ENCODE peak calls at places on chromosomes 6 and 20, in seven cellular contexts. P, Y, M, L, B, F and S are unnamed samples.

GRCh38 chr20:38113401-38114325 is 51.4 kb downstream of the TGM2 start:
- DNase-seq in P (no peak), Y (peak; percentile 79), M (no peak), L (no peak), B (no peak), F (peak; percentile 38), S (peak; percentile 88)

GRCh38 chr6:143592335-143592734 is 80.8 kb upstream of the FUCA2 start:
- DNase-seq in P (no peak), Y (no peak), M (no peak), L (no peak), B (no peak), F (no peak), S (peak; percentile 64)

GRCh38 chr20:41738584-41739193 is 120.5 kb upstream of the CHD6 start:
- DNase-seq in P (peak; percentile 31), Y (peak; percentile 64), M (peak; percentile 26), L (peak; percentile 41), B (peak; percentile 33), F (no peak), S (peak; percentile 68)

GRCh38 chr20:31695849-31696804 is 26.5 kb downstream of the BCL2L1 start:
- DNase-seq in P (peak; percentile 57), Y (no peak), M (peak; percentile 88), L (no peak), B (peak; percentile 64), F (no peak), S (no peak)

GRCh38 chr20:13625241-13625981 is 13.3 kb downstream of the TASP1 start:
- DNase-seq in P (peak; percentile 16), Y (no peak), M (peak; percentile 22), L (no peak), B (no peak), F (no peak), S (no peak)

GRCh38 chr6:1575213-1576041 is 34.3 kb upstream of the FOXC1 start:
- DNase-seq in P (peak; percentile 49), Y (no peak), M (peak; percentile 34), L (no peak), B (no peak), F (no peak), S (peak; percentile 23)

GRCh38 chr6:82902290-82902689 is 163.4 kb downstream of the UBE3D start:
- DNase-seq in P (no peak), Y (no peak), M (no peak), L (no peak), B (no peak), F (no peak), S (no peak)

GRCh38 chr6:150249261-150249660 is 106.4 kb downstream of the PPP1R14C start:
- DNase-seq in P (no peak), Y (no peak), M (peak; percentile 22), L (no peak), B (no peak), F (no peak), S (no peak)

GRCh38 chr20:10619427-10619826 is 54.4 kb downstream of the JAG1 start:
- DNase-seq in P (peak; percentile 92), Y (no peak), M (peak; percentile 95), L (no peak), B (no peak), F (no peak), S (peak; percentile 92)

GRCh38 chr6:168154263-168154917 is 75.4 kb upstream of the FRMD1 start:
- DNase-seq in P (no peak), Y (peak; percentile 14), M (no peak), L (no peak), B (no peak), F (no peak), S (no peak)

GRCh38 chr20:62792182-62792939 is 3.9 kb upstream of the MRGBP start:
- DNase-seq in P (peak; percentile 77), Y (no peak), M (peak; percentile 87), L (no peak), B (peak; percentile 54), F (no peak), S (no peak)

GRCh38 chr6:101851911-101852310 is 458.4 kb downstream of the GRIK2 start:
- DNase-seq in P (peak; percentile 49), Y (no peak), M (no peak), L (no peak), B (no peak), F (no peak), S (no peak)

GRCh38 chr6:20444786-20445271 is 43.1 kb downstream of the E2F3 start:
- DNase-seq in P (peak; percentile 28), Y (no peak), M (peak; percentile 54), L (no peak), B (no peak), F (no peak), S (no peak)

GRCh38 chr6:71468841-71469750 is 180.5 kb downstream of the OGFRL1 start:
- DNase-seq in P (peak; percentile 95), Y (no peak), M (peak; percentile 86), L (no peak), B (peak; percentile 28), F (no peak), S (no peak)

GRCh38 chr6:170097505-170098427 is 193.1 kb downstream of the DLL1 start:
- DNase-seq in P (no peak), Y (no peak), M (no peak), L (no peak), B (no peak), F (no peak), S (no peak)

GRCh38 chr6:41651246-41651961 is 13.1 kb downstream of the MDFI start:
- DNase-seq in P (no peak), Y (no peak), M (no peak), L (no peak), B (no peak), F (no peak), S (no peak)

GRCh38 chr6:36577298-36577697 is 16.9 kb upstream of the SRSF3 start:
- DNase-seq in P (peak; percentile 79), Y (no peak), M (peak; percentile 52), L (no peak), B (peak; percentile 82), F (no peak), S (no peak)

GRCh38 chr20:48604426-48604825 is 223.4 kb downstream of the PREX1 start:
- DNase-seq in P (no peak), Y (no peak), M (no peak), L (no peak), B (no peak), F (no peak), S (no peak)

GRCh38 chr20:44198872-44199271 is 11.7 kb downstream of the OSER1 start:
- DNase-seq in P (no peak), Y (no peak), M (no peak), L (no peak), B (no peak), F (no peak), S (no peak)

GRCh38 chr20:21820688-21821087 is 115.2 kb downstream of the PAX1 start:
- DNase-seq in P (no peak), Y (no peak), M (no peak), L (no peak), B (peak; percentile 2), F (no peak), S (no peak)

GRCh38 chr6:12391472-12391871 is 101.3 kb downstream of the EDN1 start:
- DNase-seq in P (no peak), Y (no peak), M (no peak), L (no peak), B (no peak), F (no peak), S (no peak)

GRCh38 chr6:30876039-30876730 is 8.1 kb upstream of the DDR1 start:
- DNase-seq in P (peak; percentile 75), Y (no peak), M (peak; percentile 41), L (no peak), B (no peak), F (no peak), S (no peak)

GRCh38 chr6:154343473-154344308 is 12.9 kb downstream of the IPCEF1 start:
- DNase-seq in P (peak; percentile 16), Y (peak; percentile 94), M (peak; percentile 48), L (no peak), B (peak; percentile 45), F (peak; percentile 60), S (peak; percentile 89)

GRCh38 chr20:12044969-12045368 is 127.3 kb downstream of the BTBD3 start:
- DNase-seq in P (no peak), Y (no peak), M (no peak), L (no peak), B (no peak), F (no peak), S (no peak)

GRCh38 chr20:58179432-58180099 is 48.9 kb downstream of the ANKRD60 start:
- DNase-seq in P (no peak), Y (peak; percentile 71), M (peak; percentile 20), L (peak; percentile 70), B (peak; percentile 7), F (peak; percentile 10), S (peak; percentile 57)

GRCh38 chr20:1871807-1872455 is 23.3 kb upstream of the SIRPA start:
- DNase-seq in P (no peak), Y (no peak), M (no peak), L (no peak), B (no peak), F (no peak), S (no peak)

GRCh38 chr20:1866834-1867233 is 28.4 kb upstream of the SIRPA start:
- DNase-seq in P (no peak), Y (no peak), M (no peak), L (no peak), B (no peak), F (no peak), S (no peak)

GRCh38 chr20:1870792-1871550 is 24.2 kb upstream of the SIRPA start:
- DNase-seq in P (peak; percentile 21), Y (no peak), M (no peak), L (no peak), B (no peak), F (no peak), S (no peak)

GRCh38 chr20:1867495-1868260 is 27.5 kb upstream of the SIRPA start:
- DNase-seq in P (no peak), Y (no peak), M (no peak), L (no peak), B (no peak), F (no peak), S (no peak)

GRCh38 chr20:1868856-1869255 is 26.4 kb upstream of the SIRPA start:
- DNase-seq in P (peak; percentile 64), Y (no peak), M (no peak), L (no peak), B (no peak), F (no peak), S (no peak)
- H3K18ac ChIP-seq in P (no peak overlapping the region), Y (no peak overlapping the region), M (no peak overlapping the region), L (peak overlapping the region; percentile 76), B (no peak overlapping the region), F (no peak overlapping the region), S (no peak overlapping the region)

GRCh38 chr6:149049230-149049629 is 268.3 kb upstream of the TAB2 start:
- DNase-seq in P (peak; percentile 41), Y (no peak), M (no peak), L (no peak), B (no peak), F (no peak), S (no peak)
- H3K4me1 ChIP-seq in P (peaks cover 4% of the 10 kb centered on the region), Y (peaks cover 13% of the 10 kb centered on the region), M (peaks cover 5% of the 10 kb centered on the region), L (peaks cover 7% of the 10 kb centered on the region), B (no peaks in the 10 kb centered on the region), F (no peaks in the 10 kb centered on the region), S (no peaks in the 10 kb centered on the region)

GRCh38 chr6:108635505-108636226 is 74.9 kb downstream of the FOXO3 start:
- DNase-seq in P (no peak), Y (no peak), M (peak; percentile 29), L (no peak), B (no peak), F (no peak), S (no peak)
- H3K18ac ChIP-seq in P (no peak overlapping the region), Y (no peak overlapping the region), M (no peak overlapping the region), L (no peak overlapping the region), B (no peak overlapping the region), F (no peak overlapping the region), S (no peak overlapping the region)

GRCh38 chr20:50666709-50667310 is 24.5 kb downstream of the RIPOR3 start:
- DNase-seq in P (no peak), Y (no peak), M (no peak), L (no peak), B (peak; percentile 44), F (no peak), S (no peak)
- H3K4me1 ChIP-seq in P (no peaks in the 10 kb centered on the region), Y (no peaks in the 10 kb centered on the region), M (peaks cover 22% of the 10 kb centered on the region), L (peaks cover 1% of the 10 kb centered on the region), B (peaks cover 9% of the 10 kb centered on the region), F (no peaks in the 10 kb centered on the region), S (no peaks in the 10 kb centered on the region)